ENCODE peak calls at places on chromosomes 3 and 15, in ten cellular contexts. One of them, this sample, is unnamed.

GRCh38 chr15:83207622-83208356 is at the start of gene HDGFL3:
- DNase-seq in Karpas-422: no peak
- DNase-seq in PC-9: no peak
- DNase-seq in MM.1S: peak; percentile 24
- DNase-seq in hepatocyte: peak; percentile 81
- DNase-seq in HCT116: no peak
- DNase-seq in SK-N-SH: peak; percentile 87
- DNase-seq in PC-3: peak; percentile 59
- DNase-seq in GM23338: peak; percentile 75
- DNase-seq in GM23248: peak; percentile 79
- DNase-seq in this sample: peak; percentile 72

GRCh38 chr15:101489633-101490407 is at the start of gene PCSK6:
- DNase-seq in Karpas-422: no peak
- DNase-seq in SK-N-SH: peak; percentile 87
- DNase-seq in PC-9: no peak
- DNase-seq in GM23338: peak; percentile 65
- DNase-seq in GM23248: peak; percentile 49
- DNase-seq in hepatocyte: peak; percentile 69
- DNase-seq in HCT116: no peak
- DNase-seq in MM.1S: no peak
- DNase-seq in PC-3: no peak
- DNase-seq in this sample: no peak

GRCh38 chr15:87736401-87736800 is 520.1 kb downstream of the NTRK3 start:
- DNase-seq in HCT116: no peak
- DNase-seq in PC-3: no peak
- DNase-seq in GM23338: no peak
- DNase-seq in GM23248: peak; percentile 63
- DNase-seq in hepatocyte: no peak
- DNase-seq in PC-9: no peak
- DNase-seq in Karpas-422: no peak
- DNase-seq in SK-N-SH: no peak
- DNase-seq in MM.1S: no peak
- DNase-seq in this sample: no peak

GRCh38 chr15:63061971-63062370 is 19.4 kb downstream of the TPM1 start:
- DNase-seq in HCT116: no peak
- DNase-seq in PC-3: no peak
- DNase-seq in Karpas-422: no peak
- DNase-seq in GM23248: peak; percentile 36
- DNase-seq in GM23338: no peak
- DNase-seq in hepatocyte: no peak
- DNase-seq in MM.1S: no peak
- DNase-seq in PC-9: no peak
- DNase-seq in SK-N-SH: no peak
- DNase-seq in this sample: no peak

GRCh38 chr15:67792250-67792942 is 32.9 kb upstream of the SKOR1 start:
- DNase-seq in PC-9: no peak
- DNase-seq in MM.1S: no peak
- DNase-seq in HCT116: no peak
- DNase-seq in SK-N-SH: no peak
- DNase-seq in PC-3: peak; percentile 75
- DNase-seq in GM23248: no peak
- DNase-seq in hepatocyte: no peak
- DNase-seq in Karpas-422: no peak
- DNase-seq in GM23338: no peak
- DNase-seq in this sample: no peak

GRCh38 chr3:150743508-150743907 is 19.5 kb downstream of the SIAH2 start:
- DNase-seq in PC-9: peak; percentile 82
- DNase-seq in hepatocyte: no peak
- DNase-seq in SK-N-SH: no peak
- DNase-seq in Karpas-422: no peak
- DNase-seq in PC-3: peak; percentile 65
- DNase-seq in HCT116: no peak
- DNase-seq in GM23338: no peak
- DNase-seq in MM.1S: no peak
- DNase-seq in GM23248: peak; percentile 57
- DNase-seq in this sample: no peak

GRCh38 chr15:68795298-68795848 is 25.3 kb downstream of the ANP32A start:
- DNase-seq in HCT116: no peak
- DNase-seq in GM23248: peak; percentile 94
- DNase-seq in Karpas-422: no peak
- DNase-seq in PC-9: no peak
- DNase-seq in SK-N-SH: no peak
- DNase-seq in PC-3: no peak
- DNase-seq in hepatocyte: peak; percentile 86
- DNase-seq in MM.1S: peak; percentile 68
- DNase-seq in GM23338: peak; percentile 97
- DNase-seq in this sample: peak; percentile 49

GRCh38 chr3:16739416-16740091 is 134.3 kb upstream of the DAZL start:
- DNase-seq in SK-N-SH: no peak
- DNase-seq in HCT116: no peak
- DNase-seq in MM.1S: no peak
- DNase-seq in PC-9: no peak
- DNase-seq in PC-3: peak; percentile 22
- DNase-seq in GM23338: no peak
- DNase-seq in Karpas-422: no peak
- DNase-seq in hepatocyte: no peak
- DNase-seq in GM23248: peak; percentile 79
- DNase-seq in this sample: no peak

DNA sequence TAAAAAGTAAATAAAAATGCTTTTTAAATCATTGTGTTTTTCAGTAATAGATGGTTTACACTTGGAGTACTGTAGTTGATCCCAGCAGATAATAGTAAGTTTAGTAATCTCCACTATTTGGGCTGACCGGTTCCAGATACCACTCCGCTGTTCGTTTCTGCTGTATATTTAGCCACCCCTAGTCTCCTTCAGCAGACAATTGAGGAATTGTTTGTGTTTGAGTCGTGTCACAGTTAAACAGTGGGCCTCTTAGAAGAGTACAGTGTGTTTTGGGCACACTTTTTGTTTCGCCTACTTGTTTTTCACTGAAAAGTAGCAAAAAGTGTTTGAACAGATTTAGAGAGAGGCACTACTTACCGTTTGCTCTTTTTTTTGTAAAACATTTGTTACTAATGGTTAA is 33.2 kb downstream of the PAK2 start:
- DNase-seq in MM.1S: no peak
- DNase-seq in SK-N-SH: no peak
- DNase-seq in hepatocyte: no peak
- DNase-seq in Karpas-422: no peak
- DNase-seq in HCT116: no peak
- DNase-seq in PC-3: no peak
- DNase-seq in GM23338: no peak
- DNase-seq in GM23248: no peak
- DNase-seq in PC-9: no peak
- DNase-seq in this sample: no peak
- H3K79me2 ChIP-seq in MM.1S: peaks cover 92% of the 10 kb centered on the region
- H3K79me2 ChIP-seq in SK-N-SH: peaks cover 97% of the 10 kb centered on the region
- H3K79me2 ChIP-seq in hepatocyte: peaks cover 100% of the 10 kb centered on the region
- H3K79me2 ChIP-seq in Karpas-422: peaks cover 99% of the 10 kb centered on the region
- H3K79me2 ChIP-seq in HCT116: peaks cover 92% of the 10 kb centered on the region
- H3K79me2 ChIP-seq in PC-3: peaks cover 89% of the 10 kb centered on the region
- H3K79me2 ChIP-seq in GM23338: peaks cover 100% of the 10 kb centered on the region
- H3K79me2 ChIP-seq in GM23248: peaks cover 90% of the 10 kb centered on the region
- H3K79me2 ChIP-seq in PC-9: peaks cover 86% of the 10 kb centered on the region
- H3K79me2 ChIP-seq in this sample: peaks cover 94% of the 10 kb centered on the region

DNA sequence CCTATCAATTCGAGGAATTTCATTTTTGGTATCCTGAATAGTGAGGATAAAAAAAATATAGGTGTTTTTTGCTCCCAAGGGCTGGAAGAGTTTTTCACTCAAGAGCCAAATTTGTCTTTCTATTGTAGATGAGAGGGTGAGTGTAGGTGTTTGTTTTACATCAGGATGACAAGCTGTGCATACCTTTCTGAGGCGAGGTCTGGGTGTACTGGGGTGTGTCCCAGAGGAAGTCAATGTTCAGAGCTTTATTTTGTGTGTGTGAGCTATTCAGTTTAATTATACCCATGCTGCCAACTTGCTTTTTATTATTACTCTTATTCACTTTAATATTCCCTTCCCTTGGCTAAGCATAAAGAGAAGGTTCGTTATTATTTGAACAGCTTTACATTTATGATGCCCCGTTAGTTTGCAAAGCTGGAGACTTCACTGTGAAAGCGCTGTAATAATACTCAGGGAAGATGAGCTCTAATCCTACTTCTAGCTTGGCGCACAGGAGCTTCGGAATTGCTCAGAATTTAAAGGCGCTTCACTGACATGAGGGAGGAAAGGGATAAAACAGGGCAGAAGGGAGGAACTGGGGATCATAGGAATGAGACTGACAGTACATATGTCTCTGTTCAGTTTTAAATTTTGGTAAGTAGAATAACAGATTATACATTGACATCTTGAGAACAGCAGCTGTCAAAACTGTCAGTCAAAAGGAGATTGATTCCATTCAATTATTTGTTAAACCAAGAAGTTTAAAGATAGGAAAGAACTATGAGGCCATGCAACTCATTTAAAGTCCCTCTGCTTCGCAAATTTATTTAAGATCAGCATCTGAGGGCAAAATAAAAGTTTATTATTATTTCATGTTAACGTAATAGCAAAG is 117.7 kb upstream of the TP63 start:
- DNase-seq in MM.1S: no peak
- DNase-seq in SK-N-SH: no peak
- DNase-seq in HCT116: no peak
- DNase-seq in Karpas-422: no peak
- DNase-seq in PC-9: peak; percentile 74
- DNase-seq in GM23248: no peak
- DNase-seq in GM23338: no peak
- DNase-seq in PC-3: peak; percentile 84
- DNase-seq in hepatocyte: peak; percentile 32
- DNase-seq in this sample: no peak
- H3K9me2 ChIP-seq in MM.1S: no peaks in the 10 kb centered on the region
- H3K9me2 ChIP-seq in SK-N-SH: no peaks in the 10 kb centered on the region
- H3K9me2 ChIP-seq in HCT116: no peaks in the 10 kb centered on the region
- H3K9me2 ChIP-seq in Karpas-422: no peaks in the 10 kb centered on the region
- H3K9me2 ChIP-seq in PC-9: no peaks in the 10 kb centered on the region
- H3K9me2 ChIP-seq in GM23248: no peaks in the 10 kb centered on the region
- H3K9me2 ChIP-seq in GM23338: peaks cover 22% of the 10 kb centered on the region
- H3K9me2 ChIP-seq in PC-3: no peaks in the 10 kb centered on the region
- H3K9me2 ChIP-seq in hepatocyte: no peaks in the 10 kb centered on the region
- H3K9me2 ChIP-seq in this sample: no peaks in the 10 kb centered on the region

GRCh38 chr15:90407871-90408317 is 19.9 kb downstream of the IQGAP1 start:
- DNase-seq in GM23248: peak; percentile 57
- DNase-seq in SK-N-SH: no peak
- DNase-seq in GM23338: no peak
- DNase-seq in PC-3: no peak
- DNase-seq in HCT116: no peak
- DNase-seq in hepatocyte: peak; percentile 12
- DNase-seq in PC-9: no peak
- DNase-seq in Karpas-422: no peak
- DNase-seq in MM.1S: no peak
- DNase-seq in this sample: no peak
- H3K79me2 ChIP-seq in GM23248: peaks cover 100% of the 10 kb centered on the region
- H3K79me2 ChIP-seq in SK-N-SH: peaks cover 100% of the 10 kb centered on the region
- H3K79me2 ChIP-seq in GM23338: peaks cover 87% of the 10 kb centered on the region
- H3K79me2 ChIP-seq in PC-3: peaks cover 89% of the 10 kb centered on the region
- H3K79me2 ChIP-seq in HCT116: peaks cover 85% of the 10 kb centered on the region
- H3K79me2 ChIP-seq in hepatocyte: peaks cover 90% of the 10 kb centered on the region
- H3K79me2 ChIP-seq in PC-9: peaks cover 93% of the 10 kb centered on the region
- H3K79me2 ChIP-seq in Karpas-422: peaks cover 87% of the 10 kb centered on the region
- H3K79me2 ChIP-seq in MM.1S: peaks cover 87% of the 10 kb centered on the region
- H3K79me2 ChIP-seq in this sample: peaks cover 76% of the 10 kb centered on the region

GRCh38 chr3:50164481-50164880 is 9.4 kb downstream of the SEMA3F start:
- DNase-seq in GM23338: no peak
- DNase-seq in PC-9: no peak
- DNase-seq in PC-3: no peak
- DNase-seq in GM23248: peak; percentile 13
- DNase-seq in SK-N-SH: no peak
- DNase-seq in Karpas-422: no peak
- DNase-seq in HCT116: no peak
- DNase-seq in hepatocyte: no peak
- DNase-seq in MM.1S: no peak
- DNase-seq in this sample: no peak
- H3K9me2 ChIP-seq in GM23338: no peaks in the 10 kb centered on the region
- H3K9me2 ChIP-seq in PC-9: no peaks in the 10 kb centered on the region
- H3K9me2 ChIP-seq in PC-3: no peaks in the 10 kb centered on the region
- H3K9me2 ChIP-seq in GM23248: no peaks in the 10 kb centered on the region
- H3K9me2 ChIP-seq in SK-N-SH: no peaks in the 10 kb centered on the region
- H3K9me2 ChIP-seq in Karpas-422: no peaks in the 10 kb centered on the region
- H3K9me2 ChIP-seq in HCT116: no peaks in the 10 kb centered on the region
- H3K9me2 ChIP-seq in hepatocyte: no peaks in the 10 kb centered on the region
- H3K9me2 ChIP-seq in MM.1S: no peaks in the 10 kb centered on the region
- H3K9me2 ChIP-seq in this sample: no peaks in the 10 kb centered on the region

GRCh38 chr3:14405886-14406238 is 3.5 kb downstream of the SLC6A6 start:
- DNase-seq in GM23338: no peak
- DNase-seq in Karpas-422: no peak
- DNase-seq in GM23248: no peak
- DNase-seq in PC-3: peak; percentile 37
- DNase-seq in PC-9: peak; percentile 79
- DNase-seq in HCT116: no peak
- DNase-seq in SK-N-SH: no peak
- DNase-seq in MM.1S: no peak
- DNase-seq in hepatocyte: no peak
- DNase-seq in this sample: no peak

GRCh38 chr3:14406336-14406735 is 3.9 kb downstream of the SLC6A6 start:
- DNase-seq in MM.1S: no peak
- DNase-seq in Karpas-422: no peak
- DNase-seq in HCT116: no peak
- DNase-seq in GM23248: no peak
- DNase-seq in PC-9: no peak
- DNase-seq in GM23338: no peak
- DNase-seq in SK-N-SH: no peak
- DNase-seq in PC-3: no peak
- DNase-seq in hepatocyte: no peak
- DNase-seq in this sample: no peak

GRCh38 chr3:14406762-14407161 is 4.4 kb downstream of the SLC6A6 start:
- DNase-seq in GM23338: no peak
- DNase-seq in MM.1S: no peak
- DNase-seq in HCT116: no peak
- DNase-seq in GM23248: no peak
- DNase-seq in hepatocyte: no peak
- DNase-seq in Karpas-422: no peak
- DNase-seq in SK-N-SH: no peak
- DNase-seq in PC-3: no peak
- DNase-seq in PC-9: no peak
- DNase-seq in this sample: no peak

GRCh38 chr3:14405120-14405885 is 2.9 kb downstream of the SLC6A6 start:
- DNase-seq in SK-N-SH: no peak
- DNase-seq in hepatocyte: no peak
- DNase-seq in HCT116: no peak
- DNase-seq in MM.1S: no peak
- DNase-seq in GM23338: no peak
- DNase-seq in PC-3: no peak
- DNase-seq in Karpas-422: no peak
- DNase-seq in GM23248: peak; percentile 38
- DNase-seq in PC-9: peak; percentile 54
- DNase-seq in this sample: no peak

GRCh38 chr3:14407203-14407602 is 4.8 kb downstream of the SLC6A6 start:
- DNase-seq in HCT116: no peak
- DNase-seq in PC-3: no peak
- DNase-seq in hepatocyte: no peak
- DNase-seq in PC-9: no peak
- DNase-seq in SK-N-SH: no peak
- DNase-seq in GM23248: no peak
- DNase-seq in MM.1S: no peak
- DNase-seq in Karpas-422: peak; percentile 58
- DNase-seq in GM23338: no peak
- DNase-seq in this sample: peak; percentile 74
- H3K79me2 ChIP-seq in HCT116: peaks cover 94% of the 10 kb centered on the region
- H3K79me2 ChIP-seq in PC-3: peaks cover 92% of the 10 kb centered on the region
- H3K79me2 ChIP-seq in hepatocyte: peaks cover 87% of the 10 kb centered on the region
- H3K79me2 ChIP-seq in PC-9: peaks cover 87% of the 10 kb centered on the region
- H3K79me2 ChIP-seq in SK-N-SH: peaks cover 88% of the 10 kb centered on the region
- H3K79me2 ChIP-seq in GM23248: peaks cover 77% of the 10 kb centered on the region
- H3K79me2 ChIP-seq in MM.1S: peaks cover 38% of the 10 kb centered on the region
- H3K79me2 ChIP-seq in Karpas-422: peaks cover 96% of the 10 kb centered on the region
- H3K79me2 ChIP-seq in GM23338: peaks cover 96% of the 10 kb centered on the region
- H3K79me2 ChIP-seq in this sample: peaks cover 97% of the 10 kb centered on the region

This sample was measured in OCI-LY7.